ENCODE peak calls at places on chromosome 3, in eight cellular contexts. K is stomach, P is transverse colon, A is heart right ventricle, V is HepG2, R is breast epithelium, S is AG09309, E is dorsolateral prefrontal cortex. Y is an unnamed sample.

GRCh38 chr3:14989943-14990753 is 42.8 kb downstream of the NR2C2 start:
- DNase-seq in K (no peak), R (no peak), A (no peak), S (no peak), V (peak), E (no peak), P (no peak), Y (no peak)

GRCh38 chr3:184066211-184066610 is 13.4 kb downstream of the HTR3C start:
- DNase-seq in A (no peak), P (no peak), K (no peak), R (no peak), E (no peak), V (no peak), S (peak), Y (no peak)

GRCh38 chr3:50167069-50167781 is 12.1 kb downstream of the SEMA3F start:
- DNase-seq in A (no peak), V (peak), R (no peak), S (no peak), E (no peak), P (peak), K (peak), Y (no peak)

GRCh38 chr3:83769791-83770663 is 1188.8 kb upstream of the CADM2 start:
- DNase-seq in S (no peak), E (no peak), V (no peak), P (no peak), A (no peak), K (no peak), R (no peak), Y (peak)

GRCh38 chr3:16427309-16427965 is 86.1 kb downstream of the RFTN1 start:
- DNase-seq in V (no peak), S (peak), R (no peak), P (peak), E (no peak), A (no peak), K (no peak), Y (peak)

GRCh38 chr3:126053513-126053912 is 30.4 kb downstream of the SLC41A3 start:
- DNase-seq in A (no peak), R (no peak), E (no peak), K (no peak), V (peak), P (no peak), S (no peak), Y (no peak)

GRCh38 chr3:153245661-153246060 is 83.6 kb downstream of the RAP2B start:
- DNase-seq in R (no peak), V (no peak), P (no peak), K (no peak), S (no peak), E (no peak), A (no peak), Y (no peak)

GRCh38 chr3:47444103-47444502 is 31.6 kb downstream of the SCAP start:
- DNase-seq in K (no peak), P (no peak), E (no peak), V (no peak), R (peak), A (no peak), S (no peak), Y (no peak)

GRCh38 chr3:58036287-58037032 is 28.2 kb downstream of the FLNB start:
- DNase-seq in P (no peak), K (no peak), E (no peak), R (no peak), A (no peak), V (no peak), S (no peak), Y (no peak)

GRCh38 chr3:41653575-41654239 is 308.2 kb downstream of the ULK4 start:
- DNase-seq in S (no peak), R (no peak), K (no peak), A (no peak), V (no peak), E (no peak), P (no peak), Y (no peak)

GRCh38 chr3:134685881-134686802 is 35.3 kb upstream of the KY start:
- DNase-seq in P (no peak), A (no peak), K (no peak), R (no peak), V (no peak), S (peak), E (no peak), Y (no peak)

GRCh38 chr3:106215047-106215446 is 346.2 kb upstream of the CBLB start:
- DNase-seq in S (no peak), E (no peak), A (no peak), K (no peak), R (no peak), V (no peak), P (no peak), Y (no peak)

GRCh38 chr3:53493997-53494791 is at the start of gene CACNA1D:
- DNase-seq in A (no peak), S (no peak), R (peak), K (peak), E (peak), V (no peak), P (peak), Y (peak)

GRCh38 chr3:140832883-140833282 is 108.8 kb upstream of the SLC25A36 start:
- DNase-seq in E (no peak), P (no peak), K (no peak), A (no peak), R (no peak), S (no peak), V (no peak), Y (no peak)

GRCh38 chr3:133944181-133944580 is 48.5 kb upstream of the RAB6B start:
- DNase-seq in A (no peak), S (no peak), K (no peak), V (no peak), E (no peak), R (no peak), P (no peak), Y (no peak)

GRCh38 chr3:193764959-193765358 is 172.0 kb downstream of the OPA1 start:
- DNase-seq in K (no peak), E (no peak), A (no peak), R (no peak), V (no peak), P (no peak), S (no peak), Y (no peak)

GRCh38 chr3:74135808-74136207 is 478.7 kb downstream of the CNTN3 start:
- DNase-seq in S (no peak), A (no peak), K (no peak), V (no peak), P (no peak), E (no peak), R (no peak), Y (peak)

GRCh38 chr3:46293035-46293724 is 50.9 kb downstream of the CCR3 start:
- DNase-seq in K (no peak), A (no peak), P (no peak), R (no peak), S (no peak), E (no peak), V (no peak), Y (no peak)

GRCh38 chr3:20842002-20842401 is 656.0 kb upstream of the SGO1 start:
- DNase-seq in P (no peak), R (no peak), S (no peak), V (no peak), A (no peak), K (no peak), E (no peak), Y (no peak)

GRCh38 chr3:10189557-10190374 is 25.0 kb downstream of the IRAK2 start:
- DNase-seq in S (no peak), V (no peak), R (peak), K (peak), A (peak), P (peak), E (peak), Y (peak)

GRCh38 chr3:41932511-41932910 is 29.4 kb downstream of the ULK4 start:
- DNase-seq in V (no peak), E (no peak), K (no peak), S (no peak), R (no peak), A (no peak), P (no peak), Y (no peak)

GRCh38 chr3:13139471-13140065 is 66.3 kb upstream of the IQSEC1 start:
- DNase-seq in E (peak), R (no peak), S (no peak), K (no peak), A (no peak), V (no peak), P (no peak), Y (no peak)

GRCh38 chr3:47605646-47606045 is 27.0 kb upstream of the CSPG5 start:
- DNase-seq in E (no peak), K (no peak), P (no peak), V (no peak), R (no peak), S (no peak), A (no peak), Y (no peak)

GRCh38 chr3:99330281-99330680 is 308.1 kb upstream of the COL8A1 start:
- DNase-seq in E (no peak), R (no peak), S (peak), P (no peak), V (no peak), A (no peak), K (no peak), Y (no peak)

GRCh38 chr3:197024881-197025735 is 4.5 kb downstream of the MELTF start:
- DNase-seq in A (no peak), E (no peak), P (no peak), R (peak), V (no peak), K (no peak), S (no peak), Y (no peak)

DNA sequence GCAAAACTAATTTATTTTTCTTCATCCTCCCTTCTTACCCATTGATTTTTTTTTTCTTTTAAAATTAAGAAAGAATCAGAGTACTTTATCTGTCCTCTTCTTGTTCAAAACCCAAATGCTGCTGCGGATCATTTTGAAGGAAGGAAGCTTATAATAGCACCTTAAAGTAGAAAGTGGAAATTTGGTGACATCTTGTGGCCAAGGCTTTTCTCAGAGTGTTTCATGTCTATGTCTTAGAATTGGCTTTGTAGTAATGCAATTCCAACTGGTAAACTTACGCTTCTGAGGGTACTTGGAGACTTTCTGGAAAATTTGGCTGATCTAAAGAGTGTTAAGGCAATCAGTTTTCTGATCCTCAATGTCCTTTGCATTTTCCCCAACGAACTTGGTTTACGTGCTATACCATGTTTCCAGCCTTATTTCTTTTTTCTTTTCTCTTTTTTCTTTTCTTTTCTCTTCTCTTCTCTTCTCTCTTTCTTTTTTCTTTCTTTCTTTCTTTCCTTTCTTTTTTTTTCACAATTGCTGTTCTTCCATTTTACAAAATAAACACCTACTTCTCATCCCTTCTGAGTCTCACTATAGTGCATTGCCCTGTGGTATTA is 30.7 kb downstream of the C3orf38 start:
- DNase-seq in K (no peak), A (no peak), R (no peak), P (no peak), S (peak), V (no peak), E (no peak), Y (no peak)
- TF ChIP-seq CTCF in K (no peak), A (peak), R (no peak), P (no peak), S (peak), V (peak), E (no peak), Y (no peak)

GRCh38 chr3:169243122-169243521 is 420.4 kb downstream of the MECOM start:
- DNase-seq in P (no peak), V (no peak), R (no peak), A (no peak), S (peak), K (no peak), E (no peak), Y (no peak)

GRCh38 chr3:169243579-169243978 is 419.9 kb downstream of the MECOM start:
- DNase-seq in V (no peak), P (no peak), R (no peak), K (no peak), S (no peak), E (no peak), A (no peak), Y (no peak)

GRCh38 chr3:169241575-169241927 is 422.0 kb downstream of the MECOM start:
- DNase-seq in S (no peak), R (no peak), K (no peak), V (no peak), P (no peak), E (no peak), A (no peak), Y (no peak)

GRCh38 chr3:169240786-169241486 is 422.6 kb downstream of the MECOM start:
- DNase-seq in K (no peak), A (no peak), S (no peak), E (no peak), R (no peak), V (no peak), P (no peak), Y (no peak)

DNA sequence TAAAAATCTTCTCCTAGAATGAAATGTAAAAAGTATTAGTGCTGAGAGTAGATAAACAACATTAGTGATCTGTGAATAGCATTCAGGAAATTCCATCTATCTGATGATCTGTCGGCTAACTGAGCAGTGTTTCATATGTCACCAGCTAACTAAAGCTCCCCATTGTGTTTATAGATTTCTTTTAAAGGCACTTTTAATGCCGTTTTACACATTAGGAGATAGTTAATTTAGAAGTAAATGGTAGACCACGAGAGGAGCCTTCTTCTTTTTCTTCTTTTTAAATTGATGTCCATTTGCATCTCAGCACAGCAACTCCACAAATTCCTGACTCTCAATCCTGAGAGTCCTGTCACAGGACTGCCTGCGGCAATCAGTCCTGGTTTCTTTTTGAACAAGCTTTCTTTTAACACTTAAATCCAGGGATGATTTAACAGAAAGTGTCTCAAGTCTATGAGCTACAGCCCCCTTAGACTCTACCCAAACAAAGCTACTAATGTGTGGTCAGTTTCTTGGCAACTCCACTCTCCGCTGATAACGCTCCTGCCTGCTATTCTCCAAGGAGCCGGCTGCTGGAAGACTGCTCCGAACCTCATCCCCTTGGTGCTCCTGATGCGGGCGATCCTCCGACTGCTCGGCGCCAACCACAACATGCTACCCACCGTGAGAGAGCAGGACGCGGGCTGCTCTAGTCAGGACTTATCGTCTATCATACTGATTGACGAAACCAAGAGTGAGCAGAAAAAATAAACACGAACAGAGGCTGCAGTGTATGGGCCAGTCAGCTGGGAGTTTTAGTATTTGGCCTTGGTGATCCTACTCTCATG is 421.4 kb downstream of the MECOM start:
- DNase-seq in A (peak), V (no peak), K (peak), P (no peak), R (no peak), E (peak), S (no peak), Y (peak)
- H3K4me3 ChIP-seq in A (peak), V (no peak), K (peak), P (no peak), R (peak), E (peak), S (peak), Y (peak)

GRCh38 chr3:164190566-164190965 is 887.7 kb downstream of the SI start:
- DNase-seq in A (no peak), V (no peak), E (no peak), S (no peak), K (no peak), R (no peak), P (no peak), Y (no peak)

GRCh38 chr3:164192974-164193373 is 885.3 kb downstream of the SI start:
- DNase-seq in K (no peak), R (no peak), P (no peak), A (no peak), V (no peak), E (no peak), S (no peak), Y (no peak)

GRCh38 chr3:164196477-164196876 is 881.8 kb downstream of the SI start:
- DNase-seq in E (no peak), V (no peak), A (no peak), P (no peak), R (no peak), K (no peak), S (no peak), Y (no peak)

GRCh38 chr3:164199982-164200823 is 878.1 kb downstream of the SI start:
- DNase-seq in R (no peak), E (no peak), K (no peak), V (no peak), P (no peak), S (no peak), A (no peak), Y (no peak)

GRCh38 chr3:164194842-164195241 is 883.5 kb downstream of the SI start:
- DNase-seq in E (no peak), P (no peak), V (peak), R (no peak), A (no peak), S (no peak), K (no peak), Y (no peak)
- TF ChIP-seq CTCF in E (no peak), P (no peak), V (no peak), R (no peak), A (no peak), S (no peak), K (no peak), Y (no peak)

DNA sequence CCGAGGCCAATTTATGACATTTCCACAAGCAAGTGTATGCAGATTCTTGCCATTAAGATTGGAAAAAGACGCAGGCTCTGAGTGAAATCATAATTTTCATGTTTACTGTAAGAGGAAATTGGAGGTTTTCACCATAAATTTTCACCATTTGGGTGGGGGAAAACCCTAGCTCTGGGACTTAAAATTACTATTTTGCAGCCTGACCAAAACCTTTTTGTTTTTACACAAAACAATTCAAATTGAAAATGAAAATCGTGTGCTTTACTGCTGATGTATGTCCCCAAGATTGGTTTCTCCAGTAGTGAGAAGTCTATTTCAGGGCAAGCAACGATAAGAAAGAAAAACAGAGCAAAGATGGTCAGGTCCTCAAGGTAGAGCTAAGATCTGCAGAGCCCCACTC is 282.5 kb downstream of the FOXP1 start:
- DNase-seq in A (no peak), P (no peak), V (no peak), R (no peak), K (no peak), S (no peak), E (no peak), Y (no peak)
- H3K4me3 ChIP-seq in A (no peak), P (no peak), V (no peak), R (no peak), K (no peak), S (no peak), E (no peak), Y (no peak)

DNA sequence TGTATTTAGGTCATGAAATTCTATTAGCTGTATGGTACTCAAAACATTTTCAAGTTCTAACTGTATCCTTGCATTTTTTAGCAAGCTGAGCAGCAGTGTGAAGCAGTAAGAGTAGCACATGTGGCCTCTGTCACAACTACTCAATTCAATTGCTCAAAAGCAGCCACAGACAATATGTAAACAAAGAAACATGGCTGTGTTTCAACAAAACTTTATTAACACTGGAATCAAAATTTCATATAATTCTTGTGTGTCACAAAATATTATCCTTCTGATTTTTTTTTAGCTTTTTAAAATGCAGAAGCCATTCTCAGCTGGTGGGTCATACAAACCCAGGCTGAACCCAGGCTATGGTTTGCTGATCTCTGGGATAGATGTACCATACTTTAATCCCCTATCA is 266.7 kb upstream of the LRRN1 start:
- DNase-seq in E (no peak), R (no peak), P (no peak), V (no peak), A (no peak), S (no peak), K (no peak), Y (no peak)
- TF ChIP-seq CTCF in E (no peak), R (no peak), P (no peak), V (no peak), A (no peak), S (no peak), K (no peak), Y (no peak)

DNA sequence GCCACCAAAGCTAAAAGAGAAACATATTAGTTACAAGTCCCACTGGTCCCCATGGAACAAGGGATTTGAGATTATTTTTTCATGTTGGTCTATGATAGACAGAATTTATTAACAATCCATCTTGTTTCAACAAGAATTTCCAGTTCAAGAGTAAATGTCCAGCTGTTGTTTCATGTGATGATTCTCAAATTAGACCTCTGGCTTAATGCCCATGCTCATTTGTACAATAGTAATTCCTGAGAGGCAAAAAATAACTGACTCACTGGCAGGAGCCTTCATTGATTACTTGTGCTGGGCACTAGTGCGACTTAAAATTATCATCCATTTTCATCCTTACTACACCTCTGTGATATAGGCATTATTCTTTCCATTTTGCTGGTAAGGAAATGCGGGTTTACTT is 171.3 kb downstream of the ITPR1 start:
- DNase-seq in K (no peak), R (no peak), A (no peak), P (no peak), V (no peak), E (no peak), S (no peak), Y (no peak)
- H3K4me3 ChIP-seq in K (no peak), R (no peak), A (no peak), P (no peak), V (no peak), E (no peak), S (no peak), Y (no peak)

GRCh38 chr3:180802837-180803236 is 109.6 kb upstream of the FXR1 start:
- DNase-seq in S (no peak), A (no peak), R (no peak), P (no peak), E (no peak), V (peak), K (no peak), Y (no peak)
- TF ChIP-seq CTCF in S (peak), A (peak), R (no peak), P (no peak), E (peak), V (peak), K (no peak), Y (peak)

GRCh38 chr3:174767853-174768382 is 91.2 kb upstream of the NAALADL2 start:
- DNase-seq in V (no peak), R (no peak), A (no peak), E (no peak), K (no peak), S (no peak), P (no peak), Y (no peak)
- H3K4me3 ChIP-seq in V (no peak), R (no peak), A (no peak), E (no peak), K (no peak), S (no peak), P (no peak), Y (no peak)